ENCODE peak calls at places on chromosome X, in seven cellular contexts. S is tibial artery, Y is lower lobe of right lung, P is right lobe of liver, V is stomach, Q is upper lobe of right lung, J is suprapubic skin. F is an unnamed sample.

GRCh38 chrX:153925387-153925738 is 701 bp downstream of the ARHGAP4 start:
- DNase-seq in S (no peak), Y (no peak), P (no peak), V (no peak), Q (no peak), J (no peak), F (no peak)

GRCh38 chrX:46627700-46628405 is 54.3 kb downstream of the CHST7 start:
- DNase-seq in S (peak; percentile 40), Y (no peak), P (no peak), V (no peak), Q (no peak), J (peak; percentile 70), F (no peak)

GRCh38 chrX:153687121-153688039 is at the start of gene SLC6A8:
- DNase-seq in S (peak; percentile 58), Y (peak; percentile 65), P (peak; percentile 71), V (peak; percentile 74), Q (peak; percentile 80), J (no peak), F (peak; percentile 87)

GRCh38 chrX:7139202-7140081 is 8.1 kb upstream of the STS start:
- DNase-seq in S (no peak), Y (no peak), P (no peak), V (no peak), Q (no peak), J (no peak), F (no peak)

GRCh38 chrX:40158036-40158706 is 60.4 kb upstream of the BCOR start:
- DNase-seq in S (no peak), Y (peak; percentile 54), P (peak; percentile 59), V (no peak), Q (peak; percentile 72), J (peak; percentile 66), F (peak; percentile 83)

GRCh38 chrX:77415161-77415560 is 32.0 kb upstream of the FGF16 start:
- DNase-seq in S (no peak), Y (no peak), P (no peak), V (no peak), Q (no peak), J (no peak), F (peak; percentile 53)

GRCh38 chrX:47610506-47610905 is 9.2 kb downstream of the SYN1 start:
- DNase-seq in S (no peak), Y (no peak), P (no peak), V (no peak), Q (no peak), J (peak; percentile 4), F (no peak)

GRCh38 chrX:65517923-65518322 is 16.7 kb downstream of the LAS1L start:
- DNase-seq in S (no peak), Y (no peak), P (no peak), V (no peak), Q (no peak), J (no peak), F (no peak)

GRCh38 chrX:78119521-78120227 is 15.6 kb downstream of the PGK1 start:
- DNase-seq in S (no peak), Y (no peak), P (no peak), V (no peak), Q (no peak), J (no peak), F (no peak)

GRCh38 chrX:129678176-129678880 is 23.6 kb upstream of the APLN start:
- DNase-seq in S (no peak), Y (peak; percentile 72), P (peak; percentile 56), V (peak; percentile 55), Q (peak; percentile 82), J (no peak), F (no peak)

GRCh38 chrX:31704938-31705337 is 633.1 kb upstream of the FTHL17 start:
- DNase-seq in S (no peak), Y (no peak), P (no peak), V (no peak), Q (no peak), J (no peak), F (no peak)

GRCh38 chrX:140661657-140662056 is 47.9 kb upstream of the LINC00632 start:
- DNase-seq in S (no peak), Y (no peak), P (no peak), V (no peak), Q (no peak), J (no peak), F (no peak)

GRCh38 chrX:47196098-47196497 is 2.5 kb downstream of the UBA1 start:
- DNase-seq in S (no peak), Y (no peak), P (no peak), V (no peak), Q (no peak), J (no peak), F (no peak)

GRCh38 chrX:119502727-119503483 is 34.7 kb downstream of the SLC25A5 start:
- DNase-seq in S (no peak), Y (peak; percentile 72), P (no peak), V (peak; percentile 71), Q (peak; percentile 78), J (peak; percentile 71), F (no peak)

GRCh38 chrX:72041901-72042859 is 89.5 kb downstream of the RTL5 start:
- DNase-seq in S (no peak), Y (no peak), P (no peak), V (no peak), Q (no peak), J (no peak), F (peak; percentile 32)

GRCh38 chrX:39262641-39263040 is 461.4 kb downstream of the MID1IP1 start:
- DNase-seq in S (no peak), Y (no peak), P (no peak), V (no peak), Q (no peak), J (no peak), F (no peak)

GRCh38 chrX:1391370-1391706 is 575 bp downstream of the SLC25A6 start:
- DNase-seq in S (no peak), Y (no peak), P (no peak), V (no peak), Q (no peak), J (no peak), F (peak; percentile 94)

GRCh38 chrX:20128678-20129077 is 12.0 kb upstream of the MAP7D2 start:
- DNase-seq in S (no peak), Y (no peak), P (no peak), V (no peak), Q (no peak), J (no peak), F (no peak)

GRCh38 chrX:40291553-40291952 is 193.8 kb upstream of the BCOR start:
- DNase-seq in S (no peak), Y (no peak), P (no peak), V (no peak), Q (no peak), J (no peak), F (no peak)

GRCh38 chrX:46178763-46179162 is 366.5 kb downstream of the ZNF674 start:
- DNase-seq in S (no peak), Y (no peak), P (no peak), V (no peak), Q (no peak), J (no peak), F (no peak)

GRCh38 chrX:133350751-133351150 is 64.5 kb downstream of the GPC4 start:
- DNase-seq in S (peak; percentile 52), Y (peak; percentile 45), P (no peak), V (peak; percentile 37), Q (no peak), J (no peak), F (no peak)

GRCh38 chrX:23012162-23012561 is 12.4 kb downstream of the DDX53 start:
- DNase-seq in S (no peak), Y (no peak), P (no peak), V (no peak), Q (no peak), J (no peak), F (no peak)

GRCh38 chrX:54961750-54962149 is 32.2 kb downstream of the PFKFB1 start:
- DNase-seq in S (no peak), Y (no peak), P (no peak), V (no peak), Q (no peak), J (no peak), F (no peak)

DNA sequence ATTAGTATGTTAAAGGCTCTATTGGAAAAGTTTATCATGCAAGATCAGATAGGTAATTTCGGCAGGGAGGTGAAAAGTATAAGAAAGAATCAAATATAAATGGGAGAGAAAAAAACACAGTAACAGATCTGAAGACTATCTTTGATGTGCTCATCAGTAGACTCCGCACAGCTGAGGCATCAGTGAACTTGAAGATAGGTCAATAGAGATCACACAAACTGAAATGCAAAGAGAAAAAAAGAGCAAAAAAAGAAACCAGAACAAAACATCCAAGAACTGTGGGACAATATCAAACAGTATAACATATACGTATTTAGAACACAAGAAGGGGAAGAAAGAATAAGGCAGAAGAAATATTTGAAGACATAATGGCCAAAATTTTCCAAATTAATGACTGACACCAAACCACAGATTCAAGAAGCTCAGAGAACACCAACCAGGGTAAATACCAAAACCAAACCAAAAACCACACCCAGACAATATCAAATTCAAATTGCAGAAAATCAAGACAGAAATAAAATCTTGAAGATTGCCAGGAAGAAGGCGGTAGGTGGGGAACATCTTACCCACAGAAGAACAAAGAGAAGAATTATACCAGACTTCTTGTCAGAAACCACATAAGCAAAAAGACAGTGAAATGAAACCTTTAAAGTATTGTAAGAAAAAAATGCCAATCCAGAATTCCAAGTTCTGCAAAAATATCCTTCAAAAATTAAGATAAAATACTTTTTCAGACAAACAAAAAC is 29.0 kb downstream of the PFKFB1 start:
- DNase-seq in S (no peak), Y (no peak), P (no peak), V (no peak), Q (no peak), J (no peak), F (no peak)
- H3K9me3 ChIP-seq in S (peaks cover 9% of the 10 kb centered on the region), Y (no peaks in the 10 kb centered on the region), P (no peaks in the 10 kb centered on the region), V (peaks cover 18% of the 10 kb centered on the region), Q (no peaks in the 10 kb centered on the region), J (no peaks in the 10 kb centered on the region), F (no peaks in the 10 kb centered on the region)

GRCh38 chrX:110304371-110304770 is 13.5 kb downstream of the AMMECR1 start:
- DNase-seq in S (no peak), Y (no peak), P (no peak), V (no peak), Q (no peak), J (no peak), F (no peak)
- H3K4me1 ChIP-seq in S (no peaks in the 10 kb centered on the region), Y (no peaks in the 10 kb centered on the region), P (no peaks in the 10 kb centered on the region), V (no peaks in the 10 kb centered on the region), Q (no peaks in the 10 kb centered on the region), J (no peaks in the 10 kb centered on the region), F (no peaks in the 10 kb centered on the region)

DNA sequence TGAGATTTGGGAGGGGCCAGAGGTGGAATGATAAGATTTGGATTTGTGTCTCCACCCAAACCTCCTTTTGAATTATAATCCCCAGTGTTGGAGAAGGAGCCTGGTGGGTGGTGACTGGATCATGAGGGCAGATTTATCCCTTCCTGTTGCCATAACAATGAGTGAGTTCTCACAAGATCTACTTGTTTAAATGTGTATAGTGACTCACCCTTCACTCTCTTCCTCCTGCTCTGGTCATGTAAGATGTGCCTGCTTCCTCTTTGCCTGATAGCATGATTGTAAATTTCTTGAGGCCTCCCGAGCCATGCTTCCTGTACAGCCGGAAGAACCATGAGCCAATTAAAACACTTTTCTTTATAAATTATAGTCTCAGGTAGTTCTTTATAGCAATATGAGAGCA is 348.6 kb downstream of the AR start:
- DNase-seq in S (no peak), Y (no peak), P (no peak), V (no peak), Q (no peak), J (no peak), F (no peak)
- H3K9me3 ChIP-seq in S (peaks cover 13% of the 10 kb centered on the region), Y (no peaks in the 10 kb centered on the region), P (no peaks in the 10 kb centered on the region), V (peaks cover 55% of the 10 kb centered on the region), Q (no peaks in the 10 kb centered on the region), J (no peaks in the 10 kb centered on the region), F (peaks cover 4% of the 10 kb centered on the region)

DNA sequence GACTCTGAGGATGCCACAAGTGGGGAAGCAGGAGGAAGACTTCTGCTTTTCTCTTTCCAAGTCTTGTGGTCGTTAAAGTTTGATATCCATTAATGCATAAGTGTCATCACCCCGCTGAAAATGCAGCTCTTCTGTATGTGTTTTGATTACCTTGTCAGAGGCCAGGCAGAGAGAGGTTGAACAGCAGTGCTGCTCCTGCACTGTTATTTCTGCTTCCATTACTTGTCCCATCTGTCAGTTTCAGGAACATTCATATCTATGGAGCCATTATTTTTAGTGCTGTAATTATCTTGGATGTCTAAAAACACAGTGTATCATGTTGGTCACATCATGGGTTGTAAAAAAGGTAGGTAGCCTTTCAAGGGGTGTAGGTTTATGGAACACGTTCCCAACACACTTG is 62.0 kb upstream of the ESX1 start:
- DNase-seq in S (no peak), Y (no peak), P (no peak), V (no peak), Q (no peak), J (no peak), F (no peak)
- H3K4me1 ChIP-seq in S (no peaks in the 10 kb centered on the region), Y (no peaks in the 10 kb centered on the region), P (no peaks in the 10 kb centered on the region), V (no peaks in the 10 kb centered on the region), Q (no peaks in the 10 kb centered on the region), J (no peaks in the 10 kb centered on the region), F (peaks cover 3% of the 10 kb centered on the region)